ENCODE peak calls at places on chromosomes 16 and 17, in five cellular contexts. S is A549, T is K562, E is WTC11, D is HepG2. C is an unnamed sample.

GRCh38 chr17:62187681-62188080 is 122.6 kb upstream of the MED13 start:
- DNase-seq in S (no peak), T (no peak), E (no peak), D (no peak), C (no peak)

GRCh38 chr17:77068915-77069314 is 71.9 kb upstream of the SEC14L1 start:
- DNase-seq in S (no peak), T (no peak), E (no peak), D (no peak), C (no peak)

GRCh38 chr16:67022531-67023214 is 6.3 kb upstream of the CBFB start:
- DNase-seq in S (no peak), T (no peak), E (no peak), D (no peak), C (peak)

GRCh38 chr16:4082474-4083044 is 33.7 kb downstream of the ADCY9 start:
- DNase-seq in S (no peak), T (no peak), E (no peak), D (no peak), C (no peak)

GRCh38 chr16:16861546-16861945 is 482.6 kb downstream of the NPIPA7 start:
- DNase-seq in S (peak), T (peak), E (peak), D (peak), C (no peak)

GRCh38 chr17:50064253-50064991 is 8.5 kb downstream of the ITGA3 start:
- DNase-seq in S (peak), T (peak), E (no peak), D (no peak), C (peak)

GRCh38 chr17:1562178-1562643 is 381 bp downstream of the PITPNA start:
- DNase-seq in S (no peak), T (peak), E (no peak), D (no peak), C (peak)

GRCh38 chr16:52467753-52468152 is 79.2 kb downstream of the TOX3 start:
- DNase-seq in S (no peak), T (no peak), E (no peak), D (no peak), C (no peak)

GRCh38 chr17:75344664-75345063 is 55.4 kb upstream of the SLC25A19 start:
- DNase-seq in S (no peak), T (peak), E (peak), D (no peak), C (no peak)

GRCh38 chr17:75504347-75505151 is 10.8 kb downstream of the CASKIN2 start:
- DNase-seq in S (peak), T (peak), E (peak), D (peak), C (no peak)

GRCh38 chr17:74833501-74834361 is 26.0 kb downstream of the GRIN2C start:
- DNase-seq in S (no peak), T (no peak), E (no peak), D (no peak), C (no peak)

GRCh38 chr17:76670020-76670707 is 26.6 kb upstream of the ST6GALNAC1 start:
- DNase-seq in S (no peak), T (no peak), E (no peak), D (no peak), C (peak)

GRCh38 chr17:48259710-48260291 is 152.2 kb downstream of the SNX11 start:
- DNase-seq in S (peak), T (peak), E (no peak), D (no peak), C (peak)

GRCh38 chr17:48258317-48258716 is 150.8 kb downstream of the SNX11 start:
- DNase-seq in S (no peak), T (no peak), E (no peak), D (no peak), C (no peak)

GRCh38 chr17:48262982-48263586 is 155.5 kb downstream of the SNX11 start:
- DNase-seq in S (peak), T (peak), E (no peak), D (no peak), C (peak)

DNA sequence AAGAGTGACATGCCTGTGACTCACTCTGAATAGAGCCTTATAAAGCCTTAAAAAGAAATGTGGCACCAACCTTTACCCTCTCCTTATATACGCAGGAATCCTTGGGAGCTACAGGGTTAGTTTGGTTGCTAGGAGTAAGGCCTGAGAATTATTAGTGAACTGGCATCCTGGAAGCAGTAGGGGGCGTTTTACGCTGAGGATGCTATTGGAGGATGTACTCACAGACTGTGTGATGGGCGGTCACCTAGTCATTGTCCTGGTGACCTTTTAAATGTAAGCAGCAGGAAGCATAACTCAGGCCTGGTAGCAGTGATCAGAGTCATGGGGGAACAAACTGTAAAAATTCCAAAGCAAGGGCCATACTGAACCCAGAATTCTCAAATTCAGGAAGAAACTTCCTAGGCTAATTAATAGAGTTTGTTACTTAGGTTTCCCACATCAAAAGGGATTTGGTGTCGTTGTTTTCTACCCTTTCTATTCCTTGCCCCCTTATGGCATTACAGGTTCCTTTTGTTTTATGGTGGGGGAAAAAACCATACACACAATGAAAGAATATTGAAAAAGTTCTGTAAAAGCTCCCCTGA is 153.8 kb downstream of the SNX11 start:
- DNase-seq in S (peak), T (peak), E (peak), D (peak), C (no peak)
- TF ChIP-seq JUN in S (no peak), T (peak), E (no peak), D (no peak), C (no peak)

GRCh38 chr17:83109793-83110645 is 30.6 kb downstream of the METRNL start:
- DNase-seq in S (peak), T (no peak), E (no peak), D (peak), C (peak)
- TF ChIP-seq JUN in S (peak), T (no peak), E (no peak), D (no peak), C (peak)

GRCh38 chr17:4304417-4305027 is 40.7 kb upstream of the ANKFY1 start:
- DNase-seq in S (peak), T (peak), E (peak), D (peak), C (peak)
- TF ChIP-seq JUN in S (no peak), T (no peak), E (no peak), D (no peak), C (no peak)

DNA sequence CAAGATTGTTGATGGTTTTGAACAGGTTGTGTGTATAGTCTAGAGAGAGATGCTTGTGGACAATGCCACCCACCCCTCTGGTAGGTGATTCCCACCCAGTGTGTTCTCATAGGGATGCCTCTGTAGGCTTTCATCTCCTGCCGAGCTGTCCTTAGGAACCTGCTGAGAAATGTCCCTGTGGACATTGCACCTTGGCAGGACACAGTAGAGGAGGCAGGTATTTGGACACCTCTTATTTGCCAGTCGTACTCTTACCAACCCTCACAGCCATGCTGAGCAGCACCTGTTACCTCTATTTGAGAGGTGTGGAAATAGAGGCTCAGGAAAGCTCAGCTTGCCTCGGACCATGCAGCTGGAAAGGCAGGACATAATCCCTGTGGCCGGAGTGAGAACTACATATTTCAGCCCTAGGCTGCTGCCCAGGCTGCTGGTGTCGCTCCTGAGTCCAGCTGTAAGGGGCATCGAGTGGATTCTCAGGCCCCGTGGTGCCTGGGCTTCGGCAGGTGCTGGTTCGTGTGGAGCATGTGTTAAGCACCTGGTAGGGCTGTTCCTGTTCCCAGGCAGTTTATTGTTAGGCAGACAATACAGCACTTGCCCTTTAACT is 33.3 kb downstream of the EPN2 start:
- DNase-seq in S (no peak), T (no peak), E (peak), D (no peak), C (peak)
- TF ChIP-seq JUN in S (no peak), T (no peak), E (no peak), D (no peak), C (no peak)

DNA sequence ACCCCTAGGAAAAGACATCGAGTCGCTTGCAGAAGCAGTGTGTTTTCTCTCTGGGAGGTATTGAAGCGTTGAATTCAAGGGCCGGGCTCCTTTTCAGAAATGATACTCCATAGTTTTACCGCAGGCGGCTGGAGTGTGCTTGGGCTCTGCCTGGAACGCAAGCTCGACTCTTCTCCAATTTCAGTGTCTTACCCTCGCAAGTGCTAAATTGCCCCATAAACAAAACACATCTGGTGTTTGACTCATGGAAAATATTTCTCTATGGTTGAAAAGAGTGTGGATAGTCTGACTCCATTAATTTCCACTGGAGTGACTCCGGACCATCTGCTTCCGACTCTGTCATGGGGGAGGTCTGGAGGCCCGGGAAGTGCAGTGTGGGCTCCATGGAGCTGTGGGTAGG is 120.0 kb upstream of the CDH13 start:
- DNase-seq in S (no peak), T (no peak), E (no peak), D (no peak), C (no peak)
- TF ChIP-seq JUN in S (no peak), T (no peak), E (no peak), D (no peak), C (no peak)